ENCODE peak calls at places on chromosomes 3 and 15, in four cellular contexts. One of them, this sample, is unnamed.

GRCh38 chr3:35639251-35640185 is at the start of gene ARPP21:
- DNase-seq in HEK293T: no peak
- DNase-seq in HepG2: no peak
- DNase-seq in K562: no peak
- DNase-seq in this sample: peak

GRCh38 chr3:189267981-189268613 is 96.3 kb downstream of the TPRG1 start:
- DNase-seq in HepG2: peak
- DNase-seq in HEK293T: peak
- DNase-seq in K562: no peak
- DNase-seq in this sample: peak

GRCh38 chr15:72758195-72758594 is 25.4 kb downstream of the ADPGK start:
- DNase-seq in K562: no peak
- DNase-seq in HEK293T: no peak
- DNase-seq in HepG2: no peak
- DNase-seq in this sample: no peak

GRCh38 chr3:40829876-40830275 is 305.1 kb downstream of the ZNF621 start:
- DNase-seq in K562: no peak
- DNase-seq in HepG2: peak
- DNase-seq in HEK293T: no peak
- DNase-seq in this sample: no peak

GRCh38 chr15:28945626-28946215 is 59.9 kb downstream of the APBA2 start:
- DNase-seq in K562: no peak
- DNase-seq in HepG2: no peak
- DNase-seq in HEK293T: no peak
- DNase-seq in this sample: no peak

GRCh38 chr15:57866149-57866736 is 159.7 kb downstream of the POLR2M start:
- DNase-seq in K562: peak
- DNase-seq in HepG2: peak
- DNase-seq in HEK293T: peak
- DNase-seq in this sample: peak

GRCh38 chr3:153172796-153173757 is 11.1 kb downstream of the RAP2B start:
- DNase-seq in HepG2: no peak
- DNase-seq in HEK293T: no peak
- DNase-seq in K562: no peak
- DNase-seq in this sample: no peak

GRCh38 chr15:26891448-26891881 is 24.6 kb downstream of the GABRA5 start:
- DNase-seq in K562: peak
- DNase-seq in HepG2: peak
- DNase-seq in HEK293T: peak
- DNase-seq in this sample: peak

GRCh38 chr3:115401298-115401697 is 222.0 kb upstream of the GAP43 start:
- DNase-seq in K562: no peak
- DNase-seq in HepG2: no peak
- DNase-seq in HEK293T: no peak
- DNase-seq in this sample: no peak

GRCh38 chr15:46344115-46344749 is 709.4 kb downstream of the SQOR start:
- DNase-seq in HepG2: no peak
- DNase-seq in K562: no peak
- DNase-seq in HEK293T: no peak
- DNase-seq in this sample: no peak

GRCh38 chr15:41332788-41333527 is at the start of gene NUSAP1:
- DNase-seq in HepG2: peak
- DNase-seq in HEK293T: peak
- DNase-seq in K562: no peak
- DNase-seq in this sample: peak

GRCh38 chr3:31448882-31449243 is 83.9 kb upstream of the STT3B start:
- DNase-seq in HEK293T: no peak
- DNase-seq in HepG2: no peak
- DNase-seq in K562: no peak
- DNase-seq in this sample: no peak

GRCh38 chr3:118781879-118782278 is 252.8 kb downstream of the IGSF11 start:
- DNase-seq in HEK293T: no peak
- DNase-seq in K562: no peak
- DNase-seq in HepG2: no peak
- DNase-seq in this sample: no peak

GRCh38 chr15:61335998-61336648 is 107.0 kb upstream of the RORA start:
- DNase-seq in HEK293T: no peak
- DNase-seq in K562: no peak
- DNase-seq in HepG2: no peak
- DNase-seq in this sample: no peak

GRCh38 chr3:88034463-88034862 is 24.3 kb downstream of the CGGBP1 start:
- DNase-seq in HepG2: no peak
- DNase-seq in K562: peak
- DNase-seq in HEK293T: no peak
- DNase-seq in this sample: no peak

GRCh38 chr15:63231717-63232116 is 42.3 kb downstream of the RAB8B start:
- DNase-seq in HEK293T: no peak
- DNase-seq in HepG2: no peak
- DNase-seq in K562: no peak
- DNase-seq in this sample: no peak

GRCh38 chr15:27398631-27399030 is 427.6 kb downstream of the GABRG3 start:
- DNase-seq in HepG2: peak
- DNase-seq in HEK293T: no peak
- DNase-seq in K562: no peak
- DNase-seq in this sample: no peak

GRCh38 chr3:65432388-65433003 is 606.2 kb downstream of the MAGI1 start:
- DNase-seq in HepG2: no peak
- DNase-seq in HEK293T: no peak
- DNase-seq in K562: no peak
- DNase-seq in this sample: no peak

GRCh38 chr3:112034436-112034835 is at the start of gene TMPRSS7:
- DNase-seq in HEK293T: no peak
- DNase-seq in HepG2: no peak
- DNase-seq in K562: no peak
- DNase-seq in this sample: no peak

GRCh38 chr3:123021388-123021787 is 6.2 kb downstream of the SEMA5B start:
- DNase-seq in HEK293T: no peak
- DNase-seq in HepG2: no peak
- DNase-seq in K562: no peak
- DNase-seq in this sample: no peak

GRCh38 chr3:50395070-50395860 is 35.9 kb upstream of the TMEM115 start:
- DNase-seq in HEK293T: no peak
- DNase-seq in HepG2: no peak
- DNase-seq in K562: no peak
- DNase-seq in this sample: no peak

GRCh38 chr15:69127226-69127625 is 33.2 kb upstream of the GLCE start:
- DNase-seq in HEK293T: no peak
- DNase-seq in K562: no peak
- DNase-seq in HepG2: no peak
- DNase-seq in this sample: no peak

GRCh38 chr3:120145498-120146285 is 51.4 kb upstream of the GSK3B start:
- DNase-seq in HEK293T: no peak
- DNase-seq in K562: no peak
- DNase-seq in HepG2: no peak
- DNase-seq in this sample: no peak

GRCh38 chr3:107377151-107377550 is at the start of gene CCDC54:
- DNase-seq in HEK293T: no peak
- DNase-seq in HepG2: no peak
- DNase-seq in K562: no peak
- DNase-seq in this sample: no peak

GRCh38 chr3:50840983-50841489 is 166.3 kb downstream of the DOCK3 start:
- DNase-seq in HEK293T: peak
- DNase-seq in K562: no peak
- DNase-seq in HepG2: no peak
- DNase-seq in this sample: no peak

GRCh38 chr3:172595648-172596393 is 72.6 kb upstream of the TNFSF10 start:
- DNase-seq in HepG2: peak
- DNase-seq in K562: peak
- DNase-seq in HEK293T: peak
- DNase-seq in this sample: no peak
- TF ChIP-seq ELF4 in HepG2: no peak
- TF ChIP-seq ELF4 in K562: no peak
- TF ChIP-seq ELF4 in HEK293T: no peak
- TF ChIP-seq ELF4 in this sample: no peak

GRCh38 chr3:83438177-83438576 is 1520.6 kb upstream of the CADM2 start:
- DNase-seq in K562: no peak
- DNase-seq in HEK293T: no peak
- DNase-seq in HepG2: no peak
- DNase-seq in this sample: no peak

GRCh38 chr3:83435173-83435572 is 1523.6 kb upstream of the CADM2 start:
- DNase-seq in HepG2: no peak
- DNase-seq in HEK293T: peak
- DNase-seq in K562: no peak
- DNase-seq in this sample: no peak
- TF ChIP-seq ELF4 in HepG2: no peak
- TF ChIP-seq ELF4 in HEK293T: no peak
- TF ChIP-seq ELF4 in K562: no peak
- TF ChIP-seq ELF4 in this sample: no peak

GRCh38 chr15:38991126-38991525 is 426.5 kb upstream of the RASGRP1 start:
- DNase-seq in HEK293T: peak
- DNase-seq in K562: peak
- DNase-seq in HepG2: peak
- DNase-seq in this sample: no peak
- TF ChIP-seq ELF4 in HEK293T: no peak
- TF ChIP-seq ELF4 in K562: no peak
- TF ChIP-seq ELF4 in HepG2: no peak
- TF ChIP-seq ELF4 in this sample: no peak

GRCh38 chr3:5213574-5213966 is 26.1 kb downstream of the EDEM1 start:
- DNase-seq in HEK293T: no peak
- DNase-seq in HepG2: no peak
- DNase-seq in K562: no peak
- DNase-seq in this sample: peak

GRCh38 chr3:5210926-5211325 is 23.4 kb downstream of the EDEM1 start:
- DNase-seq in HEK293T: no peak
- DNase-seq in K562: no peak
- DNase-seq in HepG2: no peak
- DNase-seq in this sample: no peak

GRCh38 chr3:5217824-5218595 is 30.5 kb downstream of the EDEM1 start:
- DNase-seq in HepG2: no peak
- DNase-seq in HEK293T: no peak
- DNase-seq in K562: no peak
- DNase-seq in this sample: no peak

GRCh38 chr3:5214352-5214751 is 26.8 kb downstream of the EDEM1 start:
- DNase-seq in HEK293T: no peak
- DNase-seq in HepG2: no peak
- DNase-seq in K562: no peak
- DNase-seq in this sample: no peak

GRCh38 chr3:5212625-5213573 is 25.4 kb downstream of the EDEM1 start:
- DNase-seq in HepG2: no peak
- DNase-seq in HEK293T: no peak
- DNase-seq in K562: no peak
- DNase-seq in this sample: peak
- TF ChIP-seq ELF4 in HepG2: no peak
- TF ChIP-seq ELF4 in HEK293T: no peak
- TF ChIP-seq ELF4 in K562: no peak
- TF ChIP-seq ELF4 in this sample: no peak

DNA sequence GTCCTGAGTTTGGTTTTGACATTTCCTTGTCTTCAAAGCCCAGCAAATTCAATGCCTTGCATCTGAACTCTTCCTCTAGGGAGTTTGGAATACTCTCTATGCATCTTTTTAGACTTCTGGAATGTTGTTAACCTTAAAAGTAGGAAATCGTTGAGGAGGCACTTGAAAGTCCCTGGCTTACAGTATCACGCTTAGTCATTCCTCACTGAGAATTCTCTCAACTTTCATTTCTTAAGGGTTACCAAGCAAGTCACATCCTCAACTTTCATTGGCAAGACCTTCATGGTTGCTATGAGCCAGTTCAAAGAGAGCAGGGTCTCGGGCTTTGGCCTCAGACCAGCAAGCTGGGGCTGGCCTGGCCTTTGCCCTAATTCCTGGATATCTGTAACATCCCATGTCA is 89.9 kb downstream of the ASB7 start:
- DNase-seq in K562: no peak
- DNase-seq in HEK293T: no peak
- DNase-seq in HepG2: no peak
- DNase-seq in this sample: no peak
- TF ChIP-seq ELF4 in K562: no peak
- TF ChIP-seq ELF4 in HEK293T: no peak
- TF ChIP-seq ELF4 in HepG2: no peak
- TF ChIP-seq ELF4 in this sample: no peak